ENCODE peak calls at places on chromosomes 3 and 15, in seven cellular contexts. X is HCT116, H is A549, A is K562, C is HepG2, L is GM12878, K is H1. E is an unnamed sample.

GRCh38 chr15:101451192-101451799 is 38.2 kb downstream of the PCSK6 start:
- DNase-seq in X (no peak), H (no peak), A (peak; percentile 89), C (no peak), L (no peak), K (no peak), E (no peak)

GRCh38 chr15:98609144-98609852 is 39.0 kb upstream of the IGF1R start:
- DNase-seq in X (peak; percentile 18), H (no peak), A (no peak), C (no peak), L (no peak), K (peak; percentile 50), E (peak; percentile 40)

GRCh38 chr3:137020888-137021287 is 63.1 kb downstream of the IL20RB start:
- DNase-seq in X (no peak), H (no peak), A (no peak), C (no peak), L (no peak), K (no peak), E (no peak)

GRCh38 chr3:62201438-62202035 is 171.8 kb downstream of the FEZF2 start:
- DNase-seq in X (peak; percentile 16), H (peak; percentile 16), A (peak; percentile 36), C (peak; percentile 15), L (no peak), K (no peak), E (peak; percentile 51)

GRCh38 chr15:76206325-76206976 is 104.8 kb downstream of the ETFA start:
- DNase-seq in X (no peak), H (no peak), A (no peak), C (no peak), L (no peak), K (no peak), E (peak; percentile 31)

GRCh38 chr15:68298336-68298735 is 20.8 kb downstream of the FEM1B start:
- DNase-seq in X (no peak), H (no peak), A (no peak), C (no peak), L (no peak), K (no peak), E (no peak)

GRCh38 chr3:101867521-101867920 is 18.2 kb downstream of the NFKBIZ start:
- DNase-seq in X (no peak), H (no peak), A (no peak), C (no peak), L (no peak), K (no peak), E (no peak)

GRCh38 chr15:69914960-69915359 is 182.8 kb downstream of the TLE3 start:
- DNase-seq in X (no peak), H (no peak), A (no peak), C (no peak), L (no peak), K (no peak), E (no peak)

GRCh38 chr15:58378241-58379085 is 53.3 kb upstream of the LIPC start:
- DNase-seq in X (no peak), H (no peak), A (no peak), C (no peak), L (no peak), K (no peak), E (peak; percentile 54)

GRCh38 chr15:73928241-73928579 is 1.9 kb downstream of the LOXL1 start:
- DNase-seq in X (no peak), H (no peak), A (no peak), C (no peak), L (no peak), K (no peak), E (no peak)

GRCh38 chr3:13018039-13018431 is 55.2 kb downstream of the IQSEC1 start:
- DNase-seq in X (no peak), H (no peak), A (no peak), C (no peak), L (no peak), K (no peak), E (no peak)

GRCh38 chr3:113485161-113485609 is 29.8 kb downstream of the SPICE1 start:
- DNase-seq in X (no peak), H (no peak), A (no peak), C (peak; percentile 53), L (no peak), K (no peak), E (no peak)

GRCh38 chr3:5090197-5090596 is 31.9 kb upstream of the ARL8B start:
- DNase-seq in X (no peak), H (no peak), A (no peak), C (no peak), L (no peak), K (no peak), E (no peak)

GRCh38 chr3:127289646-127290575 is 2.1 kb upstream of the PRR20G start:
- DNase-seq in X (no peak), H (no peak), A (no peak), C (no peak), L (no peak), K (no peak), E (peak; percentile 3)

GRCh38 chr3:183909030-183909600 is 24.4 kb upstream of the PARL start:
- DNase-seq in X (no peak), H (no peak), A (no peak), C (no peak), L (no peak), K (no peak), E (no peak)

GRCh38 chr15:92955706-92956105 is 55.6 kb downstream of the CHD2 start:
- DNase-seq in X (no peak), H (no peak), A (no peak), C (no peak), L (no peak), K (no peak), E (no peak)

GRCh38 chr15:92962914-92963313 is 62.8 kb downstream of the CHD2 start:
- DNase-seq in X (no peak), H (no peak), A (no peak), C (no peak), L (no peak), K (no peak), E (no peak)

GRCh38 chr15:92958105-92958504 is 58.0 kb downstream of the CHD2 start:
- DNase-seq in X (no peak), H (no peak), A (no peak), C (no peak), L (no peak), K (no peak), E (peak; percentile 39)

GRCh38 chr15:92960996-92961681 is 61.0 kb downstream of the CHD2 start:
- DNase-seq in X (no peak), H (no peak), A (no peak), C (no peak), L (no peak), K (no peak), E (peak; percentile 73)

GRCh38 chr15:92959219-92959618 is 59.1 kb downstream of the CHD2 start:
- DNase-seq in X (no peak), H (no peak), A (no peak), C (no peak), L (no peak), K (no peak), E (no peak)
- TF ChIP-seq RAD21 in X (no peak), H (no peak), A (no peak), C (no peak), L (no peak), K (no peak), E (no peak)

GRCh38 chr3:42801784-42802183 is 2.5 kb downstream of the HIGD1A start:
- DNase-seq in X (no peak), H (no peak), A (no peak), C (no peak), L (no peak), K (no peak), E (no peak)

GRCh38 chr3:42803800-42804112 is 534 bp downstream of the HIGD1A start:
- DNase-seq in X (no peak), H (peak; percentile 9), A (peak; percentile 56), C (peak; percentile 31), L (no peak), K (no peak), E (no peak)

GRCh38 chr3:42799376-42799775 is 4.9 kb downstream of the HIGD1A start:
- DNase-seq in X (no peak), H (no peak), A (no peak), C (no peak), L (no peak), K (no peak), E (no peak)

GRCh38 chr3:42802876-42803799 is 1.2 kb downstream of the HIGD1A start:
- DNase-seq in X (no peak), H (peak; percentile 18), A (peak; percentile 23), C (peak; percentile 33), L (no peak), K (peak; percentile 58), E (peak; percentile 22)

GRCh38 chr3:42801048-42801620 is 3.2 kb downstream of the HIGD1A start:
- DNase-seq in X (no peak), H (no peak), A (no peak), C (no peak), L (no peak), K (no peak), E (no peak)
- TF ChIP-seq POLR2A in X (no peak), H (no peak), A (no peak), C (peak; percentile 24), L (no peak), K (no peak), E (no peak)

DNA sequence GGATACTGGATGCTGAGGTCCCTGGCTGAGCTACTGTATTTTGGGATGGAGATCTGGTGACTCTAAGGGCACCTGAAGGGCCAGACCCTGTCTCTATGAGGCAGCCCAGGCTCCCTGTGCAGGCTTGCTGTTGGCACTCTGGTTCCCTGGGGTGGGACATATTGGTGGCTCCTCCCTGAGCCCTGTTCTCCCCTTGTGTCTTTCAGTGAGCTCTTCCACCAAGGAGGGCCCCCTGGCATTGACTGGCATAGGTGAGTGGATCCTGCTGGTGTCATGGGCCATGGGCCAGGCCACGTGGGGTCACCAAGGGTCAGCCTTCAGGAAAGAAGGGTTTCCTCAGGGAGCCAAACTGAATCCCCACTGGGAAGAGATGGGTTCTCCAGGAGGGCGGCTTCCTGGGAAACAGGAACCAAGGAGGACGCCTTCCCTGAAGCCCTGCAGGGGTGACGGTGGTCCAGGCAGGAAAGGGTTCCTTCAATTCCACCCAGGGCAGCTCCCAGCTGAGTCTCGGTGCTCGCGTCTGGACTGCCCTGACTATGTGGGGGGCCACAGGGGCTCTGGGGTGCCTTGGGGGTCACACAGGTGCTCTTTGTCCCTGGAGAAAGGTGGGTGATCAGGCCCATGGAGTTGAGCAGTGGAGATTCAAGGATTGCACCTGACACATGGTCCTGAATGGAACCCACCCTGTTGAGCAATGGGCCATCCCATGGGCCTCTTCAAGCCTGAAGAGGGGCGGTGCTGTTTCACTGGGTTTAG is 220.4 kb downstream of the SNRPN start:
- DNase-seq in X (no peak), H (no peak), A (no peak), C (no peak), L (no peak), K (no peak), E (no peak)
- TF ChIP-seq RAD21 in X (no peak), H (no peak), A (no peak), C (no peak), L (no peak), K (no peak), E (no peak)

DNA sequence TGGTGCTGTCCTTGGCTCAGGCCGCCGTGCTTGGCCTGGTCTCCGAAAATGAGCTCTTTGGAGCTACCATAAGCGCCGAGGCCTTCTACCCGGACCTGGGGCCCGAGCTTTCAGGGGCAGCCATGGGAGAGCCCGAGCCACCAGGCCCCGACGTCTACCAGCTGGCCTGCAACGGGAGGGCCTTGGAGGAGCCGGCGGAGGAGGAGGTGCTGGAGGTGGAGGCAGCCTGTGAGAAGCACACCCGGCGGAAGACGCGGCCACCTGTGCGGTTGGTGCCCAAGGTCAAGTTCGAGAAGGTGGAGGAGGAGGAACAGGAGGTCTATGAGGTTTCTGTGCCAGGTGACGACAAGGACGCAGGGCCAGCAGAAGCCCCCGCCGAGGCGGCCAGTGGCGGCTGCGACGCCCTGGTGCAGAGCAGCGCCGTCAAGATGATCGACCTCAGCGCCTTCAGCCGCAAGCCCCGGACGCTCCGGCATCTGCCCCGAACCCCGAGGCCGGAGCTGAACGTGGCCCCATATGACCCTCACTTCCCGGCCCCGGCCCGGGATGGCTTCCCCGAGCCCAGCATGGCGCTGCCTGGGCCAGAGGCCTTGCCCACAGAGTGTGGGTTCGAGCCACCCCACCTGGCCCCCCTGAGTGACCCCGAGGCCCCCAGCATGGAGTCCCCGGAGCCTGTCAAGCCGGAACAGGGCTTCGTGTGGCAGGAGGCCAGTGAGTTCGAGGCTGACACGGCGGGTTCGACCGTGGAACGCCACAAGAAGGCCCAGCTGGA is 34.9 kb downstream of the IDH2 start:
- DNase-seq in X (no peak), H (no peak), A (no peak), C (no peak), L (no peak), K (no peak), E (no peak)
- TF ChIP-seq POLR2A in X (no peak), H (no peak), A (no peak), C (no peak), L (peak; percentile 7), K (no peak), E (no peak)

E was measured in IMR-90.